ENCODE peak calls at places on chromosomes 1 and 21, in six cellular contexts. J is EH, C is tibial artery, M is bronchial epithelial cell, S is ELF-1, B is HT1080. A is an unnamed sample.

GRCh38 chr1:10494754-10495474 is 20.2 kb downstream of the PEX14 start:
- DNase-seq in J (peak; percentile 75), C (peak; percentile 40), M (peak; percentile 66), S (peak; percentile 88), B (peak; percentile 66), A (peak; percentile 83)

GRCh38 chr1:155913969-155914757 is 3.0 kb upstream of the RIT1 start:
- DNase-seq in J (peak; percentile 87), C (no peak), M (no peak), S (no peak), B (peak; percentile 27), A (no peak)

GRCh38 chr1:54480201-54480848 is 67.7 kb upstream of the ACOT11 start:
- DNase-seq in J (peak; percentile 45), C (no peak), M (no peak), S (no peak), B (no peak), A (no peak)

GRCh38 chr1:248611883-248612282 is 14.4 kb upstream of the OR2T10 start:
- DNase-seq in J (no peak), C (no peak), M (no peak), S (no peak), B (peak; percentile 57), A (no peak)

GRCh38 chr1:230745071-230745470 is 2.1 kb upstream of the CAPN9 start:
- DNase-seq in J (no peak), C (no peak), M (no peak), S (no peak), B (no peak), A (peak; percentile 56)

GRCh38 chr1:214977700-214978374 is 104.7 kb upstream of the KCNK2 start:
- DNase-seq in J (no peak), C (no peak), M (no peak), S (no peak), B (no peak), A (no peak)

GRCh38 chr1:12052008-12052573 is 11.0 kb upstream of the TNFRSF8 start:
- DNase-seq in J (peak; percentile 88), C (peak; percentile 76), M (peak; percentile 84), S (peak; percentile 79), B (peak; percentile 85), A (no peak)

GRCh38 chr1:93579891-93580290 is 101.7 kb downstream of the BCAR3 start:
- DNase-seq in J (peak; percentile 90), C (peak; percentile 41), M (peak; percentile 69), S (peak; percentile 94), B (peak; percentile 71), A (no peak)

GRCh38 chr1:42319871-42320484 is 15.1 kb downstream of the FOXJ3 start:
- DNase-seq in J (no peak), C (no peak), M (no peak), S (no peak), B (no peak), A (peak; percentile 56)

GRCh38 chr1:17527036-17527914 is 12.2 kb upstream of the ARHGEF10L start:
- DNase-seq in J (peak; percentile 60), C (no peak), M (no peak), S (no peak), B (peak; percentile 23), A (no peak)

GRCh38 chr1:225427249-225428065 is at the start of gene LBR:
- DNase-seq in J (peak; percentile 52), C (peak; percentile 44), M (no peak), S (peak; percentile 70), B (no peak), A (no peak)

GRCh38 chr1:101996830-101997485 is at the start of gene OLFM3:
- DNase-seq in J (peak; percentile 21), C (no peak), M (no peak), S (peak; percentile 92), B (peak; percentile 66), A (peak; percentile 25)

GRCh38 chr1:175481126-175482071 is 262.0 kb downstream of the TNR start:
- DNase-seq in J (peak; percentile 14), C (no peak), M (peak; percentile 26), S (peak; percentile 10), B (no peak), A (no peak)

GRCh38 chr1:210233216-210233494 is 559 bp downstream of the SERTAD4 start:
- DNase-seq in J (peak; percentile 15), C (no peak), M (no peak), S (no peak), B (no peak), A (no peak)

GRCh38 chr1:64686828-64687724 is 57.8 kb upstream of the RAVER2 start:
- DNase-seq in J (peak; percentile 54), C (no peak), M (peak; percentile 85), S (peak; percentile 23), B (peak; percentile 27), A (peak; percentile 44)

GRCh38 chr1:34884536-34884935 is 25.0 kb upstream of the SMIM12 start:
- DNase-seq in J (no peak), C (no peak), M (no peak), S (no peak), B (no peak), A (no peak)

GRCh38 chr1:7581754-7582264 is 189.3 kb upstream of the VAMP3 start:
- DNase-seq in J (no peak), C (peak; percentile 16), M (no peak), S (no peak), B (no peak), A (peak; percentile 19)

GRCh38 chr1:18901952-18902522 is 318 bp downstream of the ALDH4A1 start:
- DNase-seq in J (peak; percentile 63), C (peak; percentile 33), M (no peak), S (no peak), B (no peak), A (no peak)

GRCh38 chr1:52919051-52919719 is 2.4 kb downstream of the ECHDC2 start:
- DNase-seq in J (no peak), C (no peak), M (peak; percentile 60), S (no peak), B (no peak), A (no peak)

GRCh38 chr21:16279658-16280581 is 550.1 kb downstream of the USP25 start:
- DNase-seq in J (peak; percentile 10), C (peak; percentile 31), M (no peak), S (peak; percentile 56), B (no peak), A (no peak)

GRCh38 chr1:227541796-227542152 is 21.6 kb upstream of the ZNF678 start:
- DNase-seq in J (no peak), C (no peak), M (no peak), S (peak; percentile 55), B (no peak), A (no peak)

GRCh38 chr1:101356604-101357443 is 120.0 kb downstream of the S1PR1 start:
- DNase-seq in J (no peak), C (no peak), M (no peak), S (no peak), B (no peak), A (no peak)

GRCh38 chr1:119330940-119331263 is 37.7 kb upstream of the HAO2 start:
- DNase-seq in J (no peak), C (no peak), M (no peak), S (no peak), B (no peak), A (no peak)

GRCh38 chr1:12341667-12342066 is 111.8 kb downstream of the VPS13D start:
- DNase-seq in J (no peak), C (no peak), M (no peak), S (no peak), B (no peak), A (no peak)

GRCh38 chr1:181189691-181190361 is 101.3 kb downstream of the IER5 start:
- DNase-seq in J (peak; percentile 52), C (no peak), M (peak; percentile 22), S (peak; percentile 90), B (peak; percentile 32), A (peak; percentile 69)

GRCh38 chr1:241229216-241229615 is 127.8 kb downstream of the RGS7 start:
- DNase-seq in J (peak; percentile 10), C (no peak), M (no peak), S (no peak), B (no peak), A (peak; percentile 56)

GRCh38 chr1:42979037-42979432 is 20.4 kb upstream of the SLC2A1 start:
- DNase-seq in J (peak; percentile 51), C (no peak), M (no peak), S (no peak), B (no peak), A (no peak)

GRCh38 chr1:165129568-165130164 is 226.8 kb downstream of the LMX1A start:
- DNase-seq in J (peak; percentile 44), C (peak; percentile 24), M (peak; percentile 62), S (peak; percentile 80), B (peak; percentile 41), A (peak; percentile 90)

GRCh38 chr1:110583505-110583904 is 22.7 kb downstream of the KCNA2 start:
- DNase-seq in J (no peak), C (no peak), M (no peak), S (no peak), B (no peak), A (no peak)

GRCh38 chr1:10208537-10208936 is 1.8 kb upstream of the KIF1B start:
- DNase-seq in J (no peak), C (no peak), M (no peak), S (no peak), B (no peak), A (peak; percentile 28)

GRCh38 chr1:108117908-108118902 is 81.9 kb downstream of the SLC25A24 start:
- DNase-seq in J (peak; percentile 82), C (no peak), M (no peak), S (no peak), B (peak; percentile 80), A (no peak)